ENCODE peak calls at places on chromosomes 11 and 22, in four cellular contexts. R, F, J and Z are unnamed samples.

GRCh38 chr22:47053865-47054185 is 291.4 kb downstream of the TBC1D22A start:
- DNase-seq in F (peak), R (no peak), J (no peak), Z (no peak)

GRCh38 chr11:66619080-66619554 is 2.7 kb downstream of the RBM14 start:
- DNase-seq in J (no peak), F (no peak), R (no peak), Z (no peak)

GRCh38 chr22:46994265-46994664 is 231.8 kb downstream of the TBC1D22A start:
- DNase-seq in F (peak), J (no peak), R (no peak), Z (no peak)

GRCh38 chr11:66144000-66144678 is 74.1 kb downstream of the PACS1 start:
- DNase-seq in F (no peak), R (no peak), J (no peak), Z (no peak)

GRCh38 chr11:19181673-19182261 is 20.0 kb downstream of the CSRP3 start:
- DNase-seq in R (no peak), F (no peak), J (no peak), Z (no peak)

GRCh38 chr11:46291441-46292143 is 14.1 kb downstream of the CREB3L1 start:
- DNase-seq in R (no peak), F (no peak), J (no peak), Z (no peak)

GRCh38 chr11:80841716-80842115 is 1400.9 kb upstream of the TENM4 start:
- DNase-seq in J (no peak), R (no peak), F (no peak), Z (no peak)

GRCh38 chr11:74057251-74058151 is 48.6 kb upstream of the UCP3 start:
- DNase-seq in R (no peak), J (no peak), F (no peak), Z (no peak)

GRCh38 chr11:69371731-69372588 is 78.0 kb downstream of the MYEOV start:
- DNase-seq in F (no peak), J (no peak), R (no peak), Z (peak)

GRCh38 chr11:119417726-119418540 is 5.0 kb downstream of the THY1 start:
- DNase-seq in J (no peak), R (no peak), F (no peak), Z (no peak)

GRCh38 chr11:107716884-107717532 is 5.2 kb upstream of the SLN start:
- DNase-seq in F (no peak), J (no peak), R (no peak), Z (no peak)

GRCh38 chr22:45007946-45008852 is 1.6 kb downstream of the PHF21B start:
- DNase-seq in J (no peak), R (peak), F (peak), Z (no peak)

GRCh38 chr11:111932605-111932938 is 4.6 kb upstream of the DIXDC1 start:
- DNase-seq in J (no peak), R (no peak), F (no peak), Z (no peak)

GRCh38 chr11:78000193-78000592 is 5.7 kb upstream of the INTS4 start:
- DNase-seq in J (no peak), F (no peak), R (peak), Z (no peak)

GRCh38 chr22:48886604-48887393 is 940.9 kb downstream of the BRD1 start:
- DNase-seq in F (peak), R (no peak), J (peak), Z (peak)

GRCh38 chr11:8581300-8581699 is 12.7 kb downstream of the STK33 start:
- DNase-seq in R (no peak), J (no peak), F (no peak), Z (no peak)

GRCh38 chr11:88447285-88447684 is 109.7 kb upstream of the CTSC start:
- DNase-seq in R (no peak), J (no peak), F (no peak), Z (no peak)

GRCh38 chr11:36361901-36362391 is 65.9 kb downstream of the PRR5L start:
- DNase-seq in F (no peak), R (no peak), J (no peak), Z (no peak)

GRCh38 chr11:75602916-75603315 is 40.9 kb downstream of the SERPINH1 start:
- DNase-seq in F (no peak), J (no peak), R (no peak), Z (no peak)

GRCh38 chr11:35784699-35785098 is 122.1 kb downstream of the TRIM44 start:
- DNase-seq in J (no peak), F (no peak), R (no peak), Z (no peak)

GRCh38 chr11:64275841-64276240 is 8.6 kb downstream of the BAD start:
- DNase-seq in J (no peak), F (no peak), R (no peak), Z (no peak)

GRCh38 chr11:92449780-92450179 is 225.2 kb downstream of the FAT3 start:
- DNase-seq in J (no peak), R (no peak), F (no peak), Z (no peak)

GRCh38 chr22:37043828-37044538 is 7.6 kb upstream of the KCTD17 start:
- DNase-seq in F (peak), J (peak), R (peak), Z (no peak)

GRCh38 chr11:104443387-104443786 is 279.4 kb upstream of the PDGFD start:
- DNase-seq in J (no peak), R (no peak), F (no peak), Z (no peak)

GRCh38 chr11:84157639-84158038 is 871.5 kb upstream of the CCDC90B start:
- DNase-seq in F (no peak), J (no peak), R (no peak), Z (no peak)

GRCh38 chr11:97237151-97237550 is 847.3 kb downstream of the JRKL start:
- DNase-seq in F (no peak), J (no peak), R (no peak), Z (no peak)

GRCh38 chr22:35177811-35178210 is 79.5 kb upstream of the HMGXB4 start:
- DNase-seq in R (no peak), J (no peak), F (no peak), Z (no peak)

GRCh38 chr22:19957445-19957844 is 15.8 kb upstream of the TXNRD2 start:
- DNase-seq in R (no peak), J (no peak), F (peak), Z (no peak)

GRCh38 chr22:36317658-36318271 is 64.8 kb downstream of the APOL1 start:
- DNase-seq in R (no peak), F (no peak), J (no peak), Z (no peak)

GRCh38 chr11:132595711-132596111 is 936.6 kb downstream of the OPCML start:
- DNase-seq in J (no peak), F (no peak), R (no peak), Z (no peak)

GRCh38 chr22:33328789-33329296 is 270.7 kb upstream of the SYN3 start:
- DNase-seq in J (no peak), F (no peak), R (no peak), Z (no peak)

GRCh38 chr22:37551981-37552380 is 8.3 kb upstream of the CDC42EP1 start:
- DNase-seq in F (peak), R (no peak), J (no peak), Z (no peak)

DNA sequence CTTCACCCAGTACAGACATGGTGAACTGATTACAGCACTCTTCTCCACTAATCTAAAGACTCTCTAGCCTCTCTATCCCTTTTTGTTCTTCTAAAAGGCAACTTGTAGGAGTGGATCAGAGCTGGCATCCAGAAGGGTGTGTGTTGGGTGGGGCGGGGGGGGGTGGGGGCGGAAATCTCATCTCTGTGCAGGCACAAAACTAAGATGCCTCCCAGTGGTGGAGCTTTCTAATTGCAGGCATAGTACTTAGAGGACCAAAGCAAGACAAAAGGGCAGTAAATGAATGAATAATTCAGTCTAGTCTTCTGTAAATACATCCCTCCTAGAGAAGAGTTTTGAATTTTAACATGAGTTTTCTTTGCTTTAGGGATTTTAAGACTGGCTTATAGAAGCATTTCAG is 11.4 kb upstream of the EMID1 start:
- DNase-seq in F (no peak), J (no peak), R (no peak), Z (no peak)
- TF ChIP-seq CTCF in F (no peak), J (no peak), R (peak), Z (peak)

DNA sequence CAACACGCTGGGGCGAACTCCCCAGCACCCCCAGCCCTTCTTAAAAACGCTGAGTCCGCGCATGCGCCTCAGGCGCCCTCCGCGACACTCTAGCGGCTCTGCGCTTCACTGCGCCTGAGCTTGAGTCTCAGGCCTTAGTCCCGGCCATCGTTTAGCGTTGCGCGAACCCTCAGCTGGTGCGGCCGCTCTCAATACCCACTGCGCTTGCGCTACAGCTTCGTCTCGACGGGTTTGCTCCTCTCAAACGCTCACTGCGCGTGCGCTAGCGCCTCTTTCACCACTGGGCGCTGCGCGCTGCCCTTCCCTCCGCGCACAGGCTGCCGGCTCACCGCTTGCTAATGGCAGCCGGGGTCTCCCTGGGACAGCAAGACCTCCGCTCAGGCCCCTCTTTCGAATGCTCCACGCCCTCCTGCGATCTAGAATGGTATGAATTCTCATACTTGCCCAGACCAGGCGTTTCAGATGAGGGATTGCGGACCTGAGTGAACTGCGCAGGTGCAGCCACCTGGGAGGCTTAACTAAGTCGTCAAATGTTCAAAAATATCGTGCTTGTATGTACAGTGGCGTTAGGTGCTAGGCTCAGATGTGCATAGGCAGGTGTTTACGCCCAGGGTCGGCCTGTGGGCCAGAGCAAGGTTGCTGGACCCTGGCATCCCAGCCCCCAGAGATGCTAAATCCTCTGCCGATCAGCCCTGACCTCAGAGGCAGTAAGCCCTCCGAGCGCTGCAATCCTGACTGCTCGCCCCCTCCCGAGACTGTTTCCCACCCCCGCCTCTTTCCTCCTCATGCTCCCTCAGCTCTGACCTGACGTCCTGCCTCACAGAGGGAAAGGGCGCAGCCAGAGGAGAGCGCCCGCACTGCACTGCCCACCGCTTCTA is at the start of gene SLC2A11:
- DNase-seq in J (peak), F (peak), R (peak), Z (peak)
- TF ChIP-seq CTCF in J (no peak), F (peak), R (peak), Z (peak)

DNA sequence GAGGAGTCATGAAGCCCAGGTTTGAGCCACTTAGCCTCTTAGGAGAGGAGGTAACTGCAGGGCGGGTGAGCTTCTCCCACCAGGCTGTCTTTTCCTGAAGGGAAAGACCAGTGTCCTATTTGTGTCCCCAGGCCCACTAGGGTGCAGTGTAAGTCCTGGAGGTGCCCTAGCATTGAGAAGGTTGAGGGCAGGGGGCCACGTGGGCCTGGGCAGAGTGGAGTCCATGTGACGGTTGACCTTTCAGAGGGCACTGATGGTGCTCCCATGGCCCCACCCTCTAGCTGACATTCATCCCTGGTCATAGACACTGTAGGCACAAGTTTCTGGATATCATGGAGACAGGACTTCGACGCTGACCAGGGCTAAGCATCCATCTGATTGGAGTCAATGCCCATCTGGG is 44.1 kb upstream of the TP53I11 start:
- DNase-seq in R (no peak), F (no peak), J (no peak), Z (peak)
- TF ChIP-seq CTCF in R (no peak), F (no peak), J (no peak), Z (no peak)

DNA sequence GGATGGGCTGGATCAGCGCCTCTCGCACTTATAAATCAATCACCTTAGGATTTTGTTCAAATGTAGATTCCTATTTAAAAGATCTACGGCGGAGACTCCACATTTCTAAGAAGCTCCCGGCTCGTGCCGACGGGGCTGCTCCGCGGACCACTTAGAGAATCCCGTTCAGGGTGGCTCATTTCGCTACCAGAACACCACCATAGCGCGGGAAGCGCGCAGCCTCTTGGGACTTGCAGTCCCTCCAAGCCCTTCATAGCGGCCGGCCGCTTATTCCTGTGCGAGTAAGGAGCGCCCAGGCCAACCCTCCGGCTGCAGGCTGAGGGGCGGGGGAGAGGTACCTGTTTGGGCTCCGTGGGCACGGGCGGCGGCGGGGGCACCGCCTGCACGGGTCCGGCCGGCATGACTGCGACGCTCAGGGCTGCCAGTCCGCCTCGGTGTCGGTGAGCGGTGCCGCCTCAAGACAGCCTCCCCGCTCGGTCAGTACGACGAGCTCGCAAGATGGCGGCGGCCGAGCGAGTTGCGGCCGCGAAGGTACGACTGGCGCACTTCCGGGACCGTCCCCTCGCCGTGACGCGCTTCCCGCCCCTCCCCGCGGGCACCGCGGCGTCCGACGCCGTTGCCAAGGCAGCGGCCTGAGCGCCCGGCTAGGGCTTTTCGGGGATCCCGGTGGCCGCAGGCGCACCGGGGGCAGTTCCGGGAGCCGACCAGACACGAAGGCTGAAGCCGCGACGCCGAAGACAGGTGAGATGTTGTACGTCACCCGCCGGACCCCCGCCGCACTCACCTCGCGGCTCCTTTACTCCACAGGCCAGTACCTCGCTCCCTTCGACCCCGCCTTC is at the start of the genes CCDC157 and SF3A1:
- DNase-seq in R (peak), J (peak), F (peak), Z (peak)
- TF ChIP-seq CTCF in R (no peak), J (no peak), F (peak), Z (peak)

GRCh38 chr11:2998073-2998850 is 6.1 kb upstream of the NAP1L4 start:
- DNase-seq in J (no peak), R (no peak), F (no peak), Z (no peak)
- TF ChIP-seq CTCF in J (no peak), R (no peak), F (no peak), Z (no peak)